ENCODE peak calls at places on chromosomes 4 and X, in six cellular contexts. V is astrocyte of the spinal cord, U is dorsolateral prefrontal cortex, K is mucosa of descending colon, A is GM12878, N is coronary artery. X is an unnamed sample.

GRCh38 chr4:1207603-1208265 is 35.4 kb upstream of the SPON2 start:
- DNase-seq in N (peak), K (peak), A (no peak), V (peak), U (peak), X (no peak)

GRCh38 chr4:96352051-96352517 is 512.2 kb downstream of the PDHA2 start:
- DNase-seq in N (no peak), U (peak), K (no peak), V (peak), A (no peak), X (no peak)

GRCh38 chr4:88908521-88908920 is 148.5 kb downstream of the FAM13A start:
- DNase-seq in K (no peak), V (no peak), N (no peak), A (no peak), U (no peak), X (no peak)

GRCh38 chrX:17669458-17669857 is 67.8 kb upstream of the SCML1 start:
- DNase-seq in V (no peak), U (no peak), A (no peak), N (no peak), K (no peak), X (no peak)

GRCh38 chr4:20724915-20725314 is 24.7 kb downstream of the PACRGL start:
- DNase-seq in U (no peak), K (no peak), V (no peak), A (peak), N (no peak), X (no peak)

GRCh38 chr4:20305976-20306375 is 54.3 kb downstream of the SLIT2 start:
- DNase-seq in A (no peak), U (no peak), N (no peak), K (no peak), V (peak), X (no peak)

GRCh38 chr4:159016527-159017137 is 86.2 kb upstream of the RAPGEF2 start:
- DNase-seq in A (peak), K (no peak), V (peak), N (no peak), U (no peak), X (no peak)

GRCh38 chr4:166091914-166092510 is 219.0 kb downstream of the TLL1 start:
- DNase-seq in N (no peak), U (no peak), V (peak), K (no peak), A (no peak), X (no peak)

GRCh38 chr4:35818520-35818919 is 425.8 kb downstream of the ARAP2 start:
- DNase-seq in V (no peak), N (no peak), A (no peak), U (no peak), K (no peak), X (no peak)

GRCh38 chr4:22356996-22357596 is 158.8 kb downstream of the ADGRA3 start:
- DNase-seq in U (no peak), V (peak), N (no peak), K (no peak), A (no peak), X (no peak)

GRCh38 chr4:24704152-24704551 is 91.2 kb upstream of the SOD3 start:
- DNase-seq in K (no peak), A (no peak), U (no peak), V (no peak), N (no peak), X (no peak)

GRCh38 chr4:144338834-144339233 is 198.3 kb upstream of the GYPA start:
- DNase-seq in A (no peak), U (no peak), V (no peak), N (no peak), K (no peak), X (no peak)

DNA sequence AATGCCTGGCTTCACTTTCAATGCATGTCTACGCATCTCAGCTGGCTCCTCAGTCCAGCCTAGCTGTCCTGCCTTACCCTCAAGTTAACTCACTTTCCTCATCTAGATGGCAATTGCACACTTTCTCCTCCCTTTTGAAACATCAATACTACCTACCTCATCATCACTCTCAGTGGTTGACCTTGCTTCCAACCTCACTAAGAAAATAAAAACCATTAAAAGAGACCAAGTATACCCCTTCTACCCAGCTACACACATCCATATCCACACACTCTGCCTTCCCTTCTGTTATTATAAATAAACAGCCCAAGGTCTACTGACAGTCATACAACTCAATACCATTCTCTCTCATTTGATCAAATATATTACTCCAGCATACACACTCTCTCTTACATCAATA is 21.5 kb downstream of the SLC10A7 start:
- DNase-seq in N (no peak), V (no peak), K (no peak), U (no peak), A (no peak), X (no peak)
- TF ChIP-seq CTCF in N (no peak), V (no peak), K (no peak), U (no peak), A (no peak), X (no peak)

DNA sequence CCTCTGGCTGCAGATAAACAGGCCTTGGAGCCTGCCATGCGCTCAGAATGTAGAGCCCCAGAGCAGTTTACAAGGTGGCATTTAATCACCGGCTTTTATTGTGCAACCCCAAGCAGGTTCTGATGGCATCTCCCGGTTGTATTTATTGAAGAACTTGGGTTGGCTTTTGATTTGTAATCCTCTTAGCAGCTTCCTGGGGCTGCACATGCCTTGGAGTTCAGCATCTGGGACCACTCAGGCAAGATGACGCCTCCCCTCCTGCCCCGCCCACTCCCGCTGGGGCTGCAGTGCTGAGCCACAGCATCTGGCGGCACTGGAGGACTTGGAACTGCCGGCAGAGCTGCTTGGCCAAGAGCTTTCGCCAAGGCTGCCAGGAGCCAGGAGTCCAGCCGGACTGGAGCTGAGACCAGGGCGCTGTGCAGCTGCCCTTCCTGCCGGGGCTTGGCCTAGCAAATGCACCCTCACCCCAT is 5.3 kb downstream of the HTRA3 start:
- DNase-seq in U (peak), A (no peak), K (peak), N (peak), V (peak), X (no peak)
- TF ChIP-seq CTCF in U (peak), A (no peak), K (no peak), N (peak), V (peak), X (no peak)

GRCh38 chr4:85756938-85757337 is 282.0 kb downstream of the ARHGAP24 start:
- DNase-seq in A (no peak), K (no peak), V (peak), U (no peak), N (no peak), X (no peak)
- TF ChIP-seq CTCF in A (peak), K (no peak), V (peak), U (peak), N (no peak), X (peak)

GRCh38 chr4:94348705-94349104 is 6.1 kb upstream of the HPGDS start:
- DNase-seq in A (no peak), K (no peak), U (no peak), N (no peak), V (no peak), X (no peak)
- TF ChIP-seq CTCF in A (no peak), K (no peak), U (no peak), N (no peak), V (no peak), X (no peak)

GRCh38 chr4:76199664-76200211 is 13.9 kb downstream of the SCARB2 start:
- DNase-seq in U (peak), K (peak), N (no peak), A (peak), V (peak), X (no peak)
- TF ChIP-seq CTCF in U (no peak), K (no peak), N (no peak), A (peak), V (no peak), X (no peak)

DNA sequence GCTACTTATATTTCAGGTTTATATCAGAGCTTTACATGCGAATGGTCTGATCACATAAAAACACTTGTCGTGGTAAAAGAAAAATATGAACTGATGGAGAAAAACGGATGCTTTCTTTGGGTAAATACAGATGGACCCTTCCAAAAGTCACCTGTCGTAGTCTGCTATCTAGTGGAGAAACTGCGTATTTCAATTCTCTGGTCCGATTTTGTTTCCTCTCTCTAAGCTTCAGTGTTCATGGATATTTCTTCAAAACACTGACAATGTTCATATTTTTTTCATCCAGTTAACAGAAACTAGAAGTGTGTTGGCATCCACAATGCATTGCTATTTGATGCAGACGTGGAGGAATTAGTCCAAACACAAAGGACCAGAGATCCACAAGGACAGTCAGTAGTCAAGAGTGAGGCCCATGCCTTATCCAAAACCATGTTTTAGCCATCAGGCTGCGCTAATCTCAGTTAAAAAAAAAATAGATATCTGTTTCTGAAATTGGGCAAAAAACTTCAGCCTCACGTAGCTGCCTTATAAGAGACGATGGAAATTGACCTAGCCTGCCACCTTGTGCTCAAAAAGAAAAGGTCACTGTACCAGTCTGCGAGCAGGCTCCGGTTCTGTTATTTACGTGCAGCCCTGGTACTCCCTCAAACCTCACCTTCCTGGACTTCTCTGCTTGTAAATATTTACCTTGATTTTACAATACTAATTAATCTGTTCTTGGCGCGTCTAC is 16.0 kb downstream of the MEPE start:
- DNase-seq in K (no peak), U (peak), N (no peak), V (peak), A (no peak), X (no peak)
- TF ChIP-seq CTCF in K (no peak), U (no peak), N (peak), V (peak), A (peak), X (peak)

GRCh38 chr4:99832854-99833253 is 16.2 kb downstream of the DAPP1 start:
- DNase-seq in V (no peak), N (no peak), K (no peak), U (no peak), A (no peak), X (no peak)
- TF ChIP-seq CTCF in V (no peak), N (no peak), K (no peak), U (no peak), A (no peak), X (no peak)

DNA sequence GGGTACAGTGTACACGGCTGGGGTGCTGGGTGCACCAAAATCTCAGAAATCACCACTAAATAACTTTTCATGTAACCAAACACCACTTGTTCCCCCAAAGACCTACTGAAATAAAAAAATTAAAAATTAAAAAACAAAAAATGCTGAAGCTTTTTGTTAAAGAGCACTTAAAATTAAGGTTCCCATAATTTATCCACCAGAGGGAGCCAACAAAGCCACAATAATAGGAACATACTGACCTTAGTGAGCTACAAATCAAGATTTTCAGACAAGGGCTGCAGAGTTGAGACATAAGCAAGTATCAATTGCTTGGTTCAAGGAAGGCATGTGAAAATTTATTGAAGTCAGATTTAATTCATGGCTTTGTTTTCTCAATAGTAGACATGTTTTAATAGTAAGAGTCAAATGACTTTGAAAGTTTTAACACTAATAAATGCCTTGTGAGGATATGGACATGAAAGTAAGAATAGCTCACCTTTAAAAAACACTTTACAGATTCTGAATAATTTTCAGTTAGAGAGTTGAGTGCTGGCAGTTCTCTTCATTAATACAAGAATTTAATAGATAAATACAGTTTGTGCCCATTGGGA is 43.0 kb upstream of the SCOC start:
- DNase-seq in U (no peak), N (no peak), A (no peak), V (peak), K (no peak), X (no peak)
- TF ChIP-seq CTCF in U (peak), N (peak), A (peak), V (peak), K (no peak), X (peak)

GRCh38 chrX:64205735-64206491 is 405 bp upstream of the AMER1 start:
- DNase-seq in A (peak), V (peak), K (peak), U (peak), N (peak), X (peak)
- TF ChIP-seq CTCF in A (no peak), V (peak), K (no peak), U (no peak), N (no peak), X (peak)

GRCh38 chr4:189912170-189912569 is 28.5 kb upstream of the FRG1 start:
- DNase-seq in U (no peak), N (no peak), K (no peak), A (no peak), V (no peak), X (no peak)
- TF ChIP-seq CTCF in U (no peak), N (no peak), K (no peak), A (peak), V (peak), X (peak)